ENCODE peak calls at places on chromosomes 16 and 17, in ten cellular contexts. One of them, this sample, is unnamed. For H3K4me1, the result is how much of the 10 kb centered on the place peaks cover.

GRCh38 chr17:63675607-63676539 is 24.1 kb downstream of the LIMD2 start:
- DNase-seq in uterus: peak
- DNase-seq in endodermal cell: peak
- DNase-seq in neuronal stem cell: no peak
- DNase-seq in CD4-positive, CD25-positive, alpha-beta regulatory T cell: no peak
- DNase-seq in ovary: peak
- DNase-seq in lung: peak
- DNase-seq in tibial nerve: peak
- DNase-seq in A549: peak
- DNase-seq in cardiac muscle cell: peak
- DNase-seq in this sample: no peak

GRCh38 chr17:33982872-33983271 is 272.2 kb upstream of the CCL2 start:
- DNase-seq in endodermal cell: peak
- DNase-seq in neuronal stem cell: no peak
- DNase-seq in lung: no peak
- DNase-seq in ovary: no peak
- DNase-seq in cardiac muscle cell: no peak
- DNase-seq in A549: no peak
- DNase-seq in CD4-positive, CD25-positive, alpha-beta regulatory T cell: no peak
- DNase-seq in tibial nerve: no peak
- DNase-seq in uterus: no peak
- DNase-seq in this sample: no peak

GRCh38 chr16:53545433-53545832 is 42.4 kb upstream of the AKTIP start:
- DNase-seq in uterus: no peak
- DNase-seq in CD4-positive, CD25-positive, alpha-beta regulatory T cell: peak
- DNase-seq in lung: no peak
- DNase-seq in tibial nerve: no peak
- DNase-seq in ovary: no peak
- DNase-seq in endodermal cell: no peak
- DNase-seq in neuronal stem cell: no peak
- DNase-seq in cardiac muscle cell: no peak
- DNase-seq in A549: no peak
- DNase-seq in this sample: no peak

GRCh38 chr17:56593741-56594527 is 435 bp downstream of the NOG start:
- DNase-seq in tibial nerve: peak
- DNase-seq in endodermal cell: peak
- DNase-seq in cardiac muscle cell: peak
- DNase-seq in neuronal stem cell: no peak
- DNase-seq in ovary: peak
- DNase-seq in lung: peak
- DNase-seq in A549: no peak
- DNase-seq in CD4-positive, CD25-positive, alpha-beta regulatory T cell: peak
- DNase-seq in uterus: no peak
- DNase-seq in this sample: no peak

GRCh38 chr17:13044713-13045112 is 26.9 kb upstream of the ELAC2 start:
- DNase-seq in tibial nerve: no peak
- DNase-seq in A549: no peak
- DNase-seq in ovary: no peak
- DNase-seq in lung: no peak
- DNase-seq in uterus: no peak
- DNase-seq in cardiac muscle cell: no peak
- DNase-seq in CD4-positive, CD25-positive, alpha-beta regulatory T cell: no peak
- DNase-seq in endodermal cell: no peak
- DNase-seq in neuronal stem cell: no peak
- DNase-seq in this sample: no peak

GRCh38 chr16:82715160-82715559 is 88.4 kb downstream of the CDH13 start:
- DNase-seq in neuronal stem cell: no peak
- DNase-seq in lung: no peak
- DNase-seq in uterus: no peak
- DNase-seq in A549: no peak
- DNase-seq in tibial nerve: no peak
- DNase-seq in ovary: no peak
- DNase-seq in CD4-positive, CD25-positive, alpha-beta regulatory T cell: no peak
- DNase-seq in cardiac muscle cell: no peak
- DNase-seq in endodermal cell: peak
- DNase-seq in this sample: no peak

GRCh38 chr16:74321356-74321755 is 24.7 kb downstream of the PSMD7 start:
- DNase-seq in A549: no peak
- DNase-seq in cardiac muscle cell: no peak
- DNase-seq in lung: no peak
- DNase-seq in endodermal cell: no peak
- DNase-seq in tibial nerve: no peak
- DNase-seq in neuronal stem cell: no peak
- DNase-seq in uterus: no peak
- DNase-seq in CD4-positive, CD25-positive, alpha-beta regulatory T cell: no peak
- DNase-seq in ovary: no peak
- DNase-seq in this sample: no peak

GRCh38 chr16:66223176-66223780 is 143.2 kb upstream of the CDH5 start:
- DNase-seq in ovary: no peak
- DNase-seq in cardiac muscle cell: peak
- DNase-seq in CD4-positive, CD25-positive, alpha-beta regulatory T cell: no peak
- DNase-seq in tibial nerve: no peak
- DNase-seq in A549: no peak
- DNase-seq in lung: no peak
- DNase-seq in endodermal cell: peak
- DNase-seq in uterus: no peak
- DNase-seq in neuronal stem cell: no peak
- DNase-seq in this sample: no peak

GRCh38 chr17:78900816-78901215 is 2.2 kb downstream of the CEP295NL start:
- DNase-seq in CD4-positive, CD25-positive, alpha-beta regulatory T cell: no peak
- DNase-seq in cardiac muscle cell: no peak
- DNase-seq in tibial nerve: no peak
- DNase-seq in neuronal stem cell: no peak
- DNase-seq in A549: no peak
- DNase-seq in uterus: no peak
- DNase-seq in endodermal cell: no peak
- DNase-seq in ovary: no peak
- DNase-seq in lung: no peak
- DNase-seq in this sample: no peak

GRCh38 chr17:78898947-78899346 is 4.1 kb downstream of the CEP295NL start:
- DNase-seq in tibial nerve: no peak
- DNase-seq in cardiac muscle cell: no peak
- DNase-seq in lung: no peak
- DNase-seq in ovary: no peak
- DNase-seq in uterus: no peak
- DNase-seq in endodermal cell: no peak
- DNase-seq in neuronal stem cell: no peak
- DNase-seq in A549: no peak
- DNase-seq in CD4-positive, CD25-positive, alpha-beta regulatory T cell: no peak
- DNase-seq in this sample: no peak

GRCh38 chr17:78898075-78898836 is 4.7 kb downstream of the CEP295NL start:
- DNase-seq in ovary: no peak
- DNase-seq in neuronal stem cell: no peak
- DNase-seq in CD4-positive, CD25-positive, alpha-beta regulatory T cell: no peak
- DNase-seq in uterus: no peak
- DNase-seq in lung: no peak
- DNase-seq in A549: no peak
- DNase-seq in tibial nerve: no peak
- DNase-seq in cardiac muscle cell: no peak
- DNase-seq in endodermal cell: no peak
- DNase-seq in this sample: no peak

GRCh38 chr17:78897639-78897996 is 5.4 kb downstream of the CEP295NL start:
- DNase-seq in uterus: no peak
- DNase-seq in ovary: no peak
- DNase-seq in CD4-positive, CD25-positive, alpha-beta regulatory T cell: no peak
- DNase-seq in endodermal cell: no peak
- DNase-seq in lung: no peak
- DNase-seq in neuronal stem cell: no peak
- DNase-seq in A549: no peak
- DNase-seq in tibial nerve: no peak
- DNase-seq in cardiac muscle cell: no peak
- DNase-seq in this sample: no peak

DNA sequence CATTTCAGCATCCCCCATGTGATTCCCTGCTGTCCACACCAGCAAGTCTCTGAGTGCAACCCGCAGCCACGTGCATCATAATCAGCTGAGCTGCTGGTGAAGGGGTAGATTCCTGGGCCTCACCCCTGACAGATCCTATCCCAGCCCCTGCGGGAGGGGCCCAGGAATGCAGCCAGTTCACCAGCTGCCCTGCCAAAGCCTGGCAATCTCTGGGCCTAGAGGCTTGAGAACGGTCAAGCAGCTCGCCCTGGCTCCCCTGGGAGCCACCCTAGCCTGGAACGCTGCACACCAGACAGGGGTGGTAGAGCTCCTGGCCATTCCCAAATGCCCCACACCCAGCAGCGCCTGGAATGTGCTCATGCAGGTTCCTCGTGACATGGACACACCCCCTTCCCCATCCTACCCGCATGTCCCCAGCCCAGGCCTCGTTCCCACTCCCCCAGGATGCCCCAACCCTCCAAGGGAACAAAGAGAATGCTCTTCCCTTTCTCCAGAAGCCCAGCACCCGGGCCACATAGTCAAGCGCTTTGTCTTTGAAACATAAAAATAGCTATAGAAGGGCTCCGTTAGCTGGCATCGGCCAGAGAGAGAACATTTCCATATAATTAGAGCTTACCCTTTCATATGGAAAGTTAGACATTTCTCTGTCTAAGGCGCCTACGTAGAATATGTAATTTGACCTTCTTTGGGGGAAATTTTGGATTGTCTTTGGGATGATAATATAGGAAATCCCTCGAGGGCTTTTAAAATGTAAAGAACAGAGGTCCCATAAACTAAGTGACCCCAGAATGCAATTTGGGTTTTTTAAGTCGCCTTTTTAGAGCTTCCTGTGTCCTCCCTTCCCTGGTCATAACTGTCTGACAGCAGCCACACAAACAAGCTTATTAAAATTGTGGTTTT is 3.4 kb downstream of the CEP295NL start:
- DNase-seq in lung: peak
- DNase-seq in cardiac muscle cell: peak
- DNase-seq in endodermal cell: peak
- DNase-seq in neuronal stem cell: no peak
- DNase-seq in uterus: no peak
- DNase-seq in tibial nerve: no peak
- DNase-seq in CD4-positive, CD25-positive, alpha-beta regulatory T cell: no peak
- DNase-seq in ovary: no peak
- DNase-seq in A549: no peak
- DNase-seq in this sample: no peak
- H3K4me1 ChIP-seq in lung: under half
- H3K4me1 ChIP-seq in cardiac muscle cell: under half
- H3K4me1 ChIP-seq in endodermal cell: under half
- H3K4me1 ChIP-seq in neuronal stem cell: under half
- H3K4me1 ChIP-seq in uterus: under half
- H3K4me1 ChIP-seq in tibial nerve: under half
- H3K4me1 ChIP-seq in CD4-positive, CD25-positive, alpha-beta regulatory T cell: under half
- H3K4me1 ChIP-seq in ovary: under half
- H3K4me1 ChIP-seq in A549: under half
- H3K4me1 ChIP-seq in this sample: under half

DNA sequence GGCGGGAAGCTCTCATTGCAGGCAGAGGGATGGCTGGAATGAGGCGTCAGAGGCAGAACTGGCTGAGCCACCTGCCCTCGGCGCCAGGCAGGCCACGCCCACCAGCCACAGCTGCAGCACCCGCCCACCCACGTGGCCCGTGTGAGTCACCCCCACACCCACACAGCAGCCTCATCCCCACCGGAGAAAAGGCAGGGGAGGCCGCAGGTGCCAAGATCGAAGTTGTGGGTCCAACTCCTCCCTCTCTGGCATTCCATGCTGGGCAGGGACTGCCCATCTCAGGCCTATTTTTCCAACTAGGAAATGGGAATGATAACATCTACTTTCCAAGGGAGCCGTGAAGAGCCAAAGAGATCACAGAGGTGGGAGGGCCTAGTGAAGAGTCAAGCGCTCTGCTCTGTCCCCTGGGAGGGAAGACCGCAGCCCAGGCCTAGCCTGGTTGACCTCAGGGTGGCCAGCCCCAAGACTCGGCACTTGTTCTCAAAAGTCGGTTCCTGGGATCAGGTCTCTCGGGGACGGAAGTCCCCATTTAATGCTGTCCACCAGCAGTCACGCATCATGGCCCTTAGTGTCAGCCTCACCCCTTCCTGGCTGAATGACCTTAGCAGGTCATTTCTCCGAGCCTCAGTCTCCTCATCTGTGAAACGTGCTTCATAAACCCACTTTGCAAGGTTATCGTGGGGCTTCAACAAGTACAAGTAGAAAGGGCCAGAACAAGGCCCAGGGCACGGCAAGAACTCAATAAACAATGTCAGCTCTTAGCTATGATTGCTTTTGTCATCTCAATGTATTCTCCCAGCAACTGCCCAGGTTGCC is at the start of gene TRPV3:
- DNase-seq in uterus: no peak
- DNase-seq in A549: no peak
- DNase-seq in ovary: no peak
- DNase-seq in lung: peak
- DNase-seq in CD4-positive, CD25-positive, alpha-beta regulatory T cell: peak
- DNase-seq in endodermal cell: peak
- DNase-seq in neuronal stem cell: no peak
- DNase-seq in cardiac muscle cell: peak
- DNase-seq in tibial nerve: no peak
- DNase-seq in this sample: no peak
- H3K4me3 ChIP-seq in uterus: no peak
- H3K4me3 ChIP-seq in A549: no peak
- H3K4me3 ChIP-seq in ovary: no peak
- H3K4me3 ChIP-seq in lung: no peak
- H3K4me3 ChIP-seq in CD4-positive, CD25-positive, alpha-beta regulatory T cell: no peak
- H3K4me3 ChIP-seq in endodermal cell: no peak
- H3K4me3 ChIP-seq in neuronal stem cell: no peak
- H3K4me3 ChIP-seq in cardiac muscle cell: no peak
- H3K4me3 ChIP-seq in tibial nerve: no peak
- H3K4me3 ChIP-seq in this sample: no peak

GRCh38 chr16:76970087-76970744 is 220.8 kb upstream of the MON1B start:
- DNase-seq in ovary: no peak
- DNase-seq in cardiac muscle cell: peak
- DNase-seq in CD4-positive, CD25-positive, alpha-beta regulatory T cell: no peak
- DNase-seq in neuronal stem cell: no peak
- DNase-seq in endodermal cell: no peak
- DNase-seq in A549: peak
- DNase-seq in lung: no peak
- DNase-seq in tibial nerve: no peak
- DNase-seq in uterus: no peak
- DNase-seq in this sample: no peak

GRCh38 chr16:76970745-76971099 is 220.3 kb upstream of the MON1B start:
- DNase-seq in ovary: no peak
- DNase-seq in neuronal stem cell: no peak
- DNase-seq in uterus: no peak
- DNase-seq in cardiac muscle cell: no peak
- DNase-seq in A549: peak
- DNase-seq in lung: no peak
- DNase-seq in CD4-positive, CD25-positive, alpha-beta regulatory T cell: no peak
- DNase-seq in tibial nerve: no peak
- DNase-seq in endodermal cell: no peak
- DNase-seq in this sample: no peak

GRCh38 chr16:76976756-76977155 is 214.2 kb upstream of the MON1B start:
- DNase-seq in endodermal cell: no peak
- DNase-seq in uterus: no peak
- DNase-seq in cardiac muscle cell: no peak
- DNase-seq in A549: no peak
- DNase-seq in ovary: no peak
- DNase-seq in tibial nerve: no peak
- DNase-seq in neuronal stem cell: no peak
- DNase-seq in lung: no peak
- DNase-seq in CD4-positive, CD25-positive, alpha-beta regulatory T cell: no peak
- DNase-seq in this sample: no peak

DNA sequence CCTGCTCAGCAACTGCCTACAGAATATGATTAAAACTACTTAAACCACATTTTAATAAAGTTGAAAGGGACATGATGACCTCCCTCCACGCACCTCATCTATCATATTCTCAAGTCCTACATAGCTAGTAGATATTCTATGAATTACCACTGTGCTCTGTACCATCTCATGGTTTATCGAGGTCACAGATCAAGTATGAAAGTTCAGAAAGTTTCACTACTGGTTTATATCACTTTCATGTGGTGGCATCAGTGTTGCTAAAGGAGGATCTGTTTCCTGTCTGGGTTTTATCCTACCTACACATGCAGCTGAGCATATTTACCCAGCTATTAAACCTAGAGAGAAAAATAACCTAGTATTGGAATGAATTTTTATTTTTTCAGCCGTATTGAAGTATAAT is 214.9 kb upstream of the MON1B start:
- DNase-seq in ovary: no peak
- DNase-seq in uterus: no peak
- DNase-seq in CD4-positive, CD25-positive, alpha-beta regulatory T cell: no peak
- DNase-seq in A549: no peak
- DNase-seq in endodermal cell: no peak
- DNase-seq in tibial nerve: no peak
- DNase-seq in lung: no peak
- DNase-seq in neuronal stem cell: no peak
- DNase-seq in cardiac muscle cell: no peak
- DNase-seq in this sample: no peak
- H3K27ac ChIP-seq in ovary: no peak
- H3K27ac ChIP-seq in uterus: no peak
- H3K27ac ChIP-seq in CD4-positive, CD25-positive, alpha-beta regulatory T cell: no peak
- H3K27ac ChIP-seq in A549: no peak
- H3K27ac ChIP-seq in endodermal cell: no peak
- H3K27ac ChIP-seq in tibial nerve: no peak
- H3K27ac ChIP-seq in lung: no peak
- H3K27ac ChIP-seq in neuronal stem cell: no peak
- H3K27ac ChIP-seq in cardiac muscle cell: no peak
- H3K27ac ChIP-seq in this sample: no peak

GRCh38 chr16:11342021-11342855 is 3.0 kb upstream of the RMI2 start:
- DNase-seq in neuronal stem cell: no peak
- DNase-seq in tibial nerve: no peak
- DNase-seq in cardiac muscle cell: no peak
- DNase-seq in endodermal cell: no peak
- DNase-seq in uterus: no peak
- DNase-seq in A549: no peak
- DNase-seq in CD4-positive, CD25-positive, alpha-beta regulatory T cell: no peak
- DNase-seq in lung: no peak
- DNase-seq in ovary: no peak
- DNase-seq in this sample: no peak
- H3K4me1 ChIP-seq in neuronal stem cell: under half
- H3K4me1 ChIP-seq in tibial nerve: under half
- H3K4me1 ChIP-seq in cardiac muscle cell: under half
- H3K4me1 ChIP-seq in endodermal cell: under half
- H3K4me1 ChIP-seq in uterus: under half
- H3K4me1 ChIP-seq in A549: under half
- H3K4me1 ChIP-seq in CD4-positive, CD25-positive, alpha-beta regulatory T cell: under half
- H3K4me1 ChIP-seq in lung: under half
- H3K4me1 ChIP-seq in ovary: under half
- H3K4me1 ChIP-seq in this sample: under half

This sample was measured in iPS DF 6.9.